ENCODE peak calls at places on chromosomes 11 and 22, in four cellular contexts. X is heart right ventricle, B is spleen, K is endodermal cell. M is an unnamed sample. For H3K9me3, the result is how much of the 10 kb centered on the place peaks cover.

GRCh38 chr11:83070878-83071640 is 638 bp downstream of the RAB30 start:
- DNase-seq in B (peak), K (no peak), X (peak), M (peak)

GRCh38 chr11:61332266-61332822 is 561 bp downstream of the DDB1 start:
- DNase-seq in B (no peak), K (no peak), X (no peak), M (no peak)

GRCh38 chr22:35995772-35996171 is 32.9 kb downstream of the RBFOX2 start:
- DNase-seq in X (peak), B (no peak), K (no peak), M (no peak)

GRCh38 chr11:112255075-112255739 is 5.5 kb downstream of the PLET1 start:
- DNase-seq in X (no peak), K (no peak), B (no peak), M (no peak)

GRCh38 chr11:61495801-61496601 is 12.5 kb upstream of the LRRC10B start:
- DNase-seq in K (no peak), X (no peak), B (no peak), M (no peak)

GRCh38 chr11:62694455-62695167 is 5.3 kb upstream of the LRRN4CL start:
- DNase-seq in K (peak), B (peak), X (peak), M (peak)

GRCh38 chr11:114195981-114196731 is 100.0 kb upstream of the NNMT start:
- DNase-seq in B (peak), K (no peak), X (no peak), M (peak)

GRCh38 chr11:116830184-116830912 is 641 bp downstream of the APOC3 start:
- DNase-seq in B (peak), K (no peak), X (no peak), M (no peak)

GRCh38 chr11:38612701-38613100 is 2014.7 kb upstream of the RAG2 start:
- DNase-seq in B (no peak), K (no peak), X (no peak), M (no peak)

GRCh38 chr22:47734511-47734910 is 972.1 kb downstream of the TBC1D22A start:
- DNase-seq in X (no peak), K (no peak), B (no peak), M (no peak)

GRCh38 chr11:65580031-65580692 is 4.3 kb downstream of the EHBP1L1 start:
- DNase-seq in K (no peak), X (no peak), B (no peak), M (no peak)

GRCh38 chr22:46649176-46650077 is 29.2 kb downstream of the GRAMD4 start:
- DNase-seq in K (no peak), B (no peak), X (peak), M (no peak)

GRCh38 chr11:102383839-102384238 is 36.8 kb downstream of the BIRC2 start:
- DNase-seq in K (no peak), X (no peak), B (no peak), M (no peak)

GRCh38 chr22:29480512-29481264 is 670 bp downstream of the NEFH start:
- DNase-seq in X (peak), B (no peak), K (peak), M (peak)

GRCh38 chr22:49010901-49011300 is 816.8 kb downstream of the BRD1 start:
- DNase-seq in K (peak), B (peak), X (no peak), M (peak)

GRCh38 chr22:49011379-49011768 is 816.3 kb downstream of the BRD1 start:
- DNase-seq in X (no peak), K (peak), B (peak), M (peak)

GRCh38 chr22:49010086-49010863 is 817.4 kb downstream of the BRD1 start:
- DNase-seq in X (no peak), B (peak), K (peak), M (peak)

GRCh38 chr22:49008682-49009235 is 818.9 kb downstream of the BRD1 start:
- DNase-seq in K (peak), B (peak), X (no peak), M (no peak)

GRCh38 chr22:49009359-49010063 is 818.2 kb downstream of the BRD1 start:
- DNase-seq in X (no peak), B (peak), K (peak), M (peak)
- H3K9me3 ChIP-seq in X (under half), B (under half), K (under half), M (under half)

GRCh38 chr22:50525104-50525958 is at the start of gene SCO2:
- DNase-seq in K (peak), X (peak), B (peak), M (peak)
- TF ChIP-seq CTCF in K (peak), X (peak), B (peak), M (peak)

GRCh38 chr22:16988257-16988656 is 19.8 kb downstream of the GAB4 start:
- DNase-seq in K (no peak), B (no peak), X (no peak), M (no peak)

GRCh38 chr22:16989915-16990314 is 18.1 kb downstream of the GAB4 start:
- DNase-seq in X (no peak), K (no peak), B (no peak), M (no peak)

DNA sequence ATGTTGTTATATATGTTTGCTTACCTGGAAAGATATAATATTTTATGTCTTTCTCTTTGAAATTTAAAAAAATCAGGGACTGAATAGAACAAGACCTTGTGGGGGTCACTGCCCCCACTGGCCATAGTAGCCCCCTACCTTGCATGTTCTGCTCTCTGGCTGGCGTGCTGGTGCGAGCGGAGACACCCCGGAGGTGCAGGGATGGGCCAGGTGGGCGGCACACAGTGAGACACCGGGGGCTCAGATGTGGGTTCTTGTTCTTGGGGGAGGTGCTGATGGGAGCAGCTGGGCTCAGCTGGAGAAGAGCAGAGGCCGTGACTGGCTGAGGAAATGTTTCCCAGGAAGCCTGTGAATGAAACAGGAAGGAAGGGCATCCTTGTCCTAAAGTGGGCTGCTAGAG is 20.2 kb downstream of the GAB4 start:
- DNase-seq in B (no peak), K (no peak), X (no peak), M (no peak)
- H3K9me3 ChIP-seq in B (under half), K (under half), X (under half), M (under half)

DNA sequence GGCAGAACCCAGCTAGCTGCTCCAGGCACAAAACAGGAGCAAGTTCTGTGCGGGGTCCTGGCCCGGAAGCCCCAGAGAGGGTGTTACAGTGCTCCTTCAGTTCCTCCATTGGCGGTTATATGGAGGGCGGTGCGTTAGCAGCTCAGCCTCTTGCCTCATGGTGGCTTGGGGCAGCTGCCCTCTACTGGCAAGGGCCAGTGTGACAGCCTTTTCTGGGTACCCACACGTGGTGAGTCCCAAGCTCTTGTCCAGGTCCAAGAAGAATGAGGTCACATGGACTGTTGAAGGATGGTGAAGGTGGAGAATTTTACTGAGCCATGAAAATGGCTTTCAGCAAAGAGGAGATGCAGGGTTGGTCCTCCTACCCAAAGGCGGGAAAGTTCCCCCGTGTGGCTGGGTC is 100.5 kb downstream of the WT1 start:
- DNase-seq in X (no peak), B (no peak), K (peak), M (no peak)
- TF ChIP-seq CTCF in X (no peak), B (no peak), K (peak), M (peak)

GRCh38 chr11:46383404-46383758 is 1.9 kb downstream of the MDK start:
- DNase-seq in X (no peak), K (no peak), B (peak), M (no peak)
- H3K9me3 ChIP-seq in X (under half), K (under half), B (under half), M (under half)

GRCh38 chr22:37198290-37199102 is 10.4 kb upstream of the C1QTNF6 start:
- DNase-seq in K (peak), B (peak), X (peak), M (peak)
- TF ChIP-seq CTCF in K (peak), B (peak), X (peak), M (peak)

GRCh38 chr22:49055406-49055805 is 772.3 kb downstream of the BRD1 start:
- DNase-seq in K (no peak), X (no peak), B (no peak), M (no peak)
- H3K9me3 ChIP-seq in K (under half), X (under half), B (under half), M (under half)

M was measured in lower lobe of right lung.